ENCODE peak calls at places on chromosomes 12 and 14, in eight cellular contexts. D is neural progenitor cell, L is neuronal stem cell, F is mammary epithelial cell, O is IMR-90, W is fibroblast of lung, Z is PC-3, E is H9. Y is an unnamed sample.

GRCh38 chr12:6603095-6603567 is 4.0 kb downstream of the CHD4 start:
- DNase-seq in L (no peak), Z (no peak), E (peak), F (peak), D (peak), O (peak), W (peak), Y (peak)

GRCh38 chr14:21997300-21997699 is 323.7 kb upstream of the OR4E1 start:
- DNase-seq in D (peak), W (no peak), O (peak), F (peak), Z (peak), L (peak), E (peak), Y (peak)

GRCh38 chr12:126551882-126552281 is 1486.6 kb downstream of the AACS start:
- DNase-seq in F (no peak), Z (no peak), L (no peak), D (no peak), E (no peak), O (no peak), W (no peak), Y (no peak)

GRCh38 chr12:6039894-6040601 is 84.4 kb downstream of the VWF start:
- DNase-seq in Z (peak), W (peak), L (no peak), E (peak), F (peak), D (peak), O (peak), Y (peak)

GRCh38 chr12:111437816-111438454 is 32.2 kb downstream of the SH2B3 start:
- DNase-seq in Z (peak), L (no peak), F (peak), O (peak), E (no peak), D (no peak), W (peak), Y (peak)

GRCh38 chr12:106106129-106106566 is 32.6 kb downstream of the NUAK1 start:
- DNase-seq in F (no peak), O (no peak), L (no peak), W (no peak), E (no peak), Z (no peak), D (no peak), Y (no peak)

GRCh38 chr14:37669242-37669641 is 73.8 kb downstream of the TTC6 start:
- DNase-seq in D (no peak), W (no peak), E (no peak), L (no peak), F (no peak), Z (peak), O (no peak), Y (no peak)

GRCh38 chr12:5973461-5974115 is 28.5 kb upstream of the ANO2 start:
- DNase-seq in Z (no peak), D (no peak), W (no peak), F (no peak), O (no peak), L (no peak), E (no peak), Y (no peak)

GRCh38 chr12:107126688-107127481 is 33.5 kb upstream of the CRY1 start:
- DNase-seq in Z (peak), F (peak), L (no peak), D (no peak), E (no peak), O (peak), W (no peak), Y (peak)

GRCh38 chr14:94111276-94112095 is 950 bp downstream of the IFI27 start:
- DNase-seq in O (no peak), L (no peak), D (no peak), E (peak), F (no peak), Z (no peak), W (no peak), Y (no peak)

GRCh38 chr14:95834491-95834890 is 42.1 kb upstream of the TUNAR start:
- DNase-seq in D (no peak), Z (no peak), E (no peak), F (no peak), L (no peak), W (no peak), O (no peak), Y (no peak)

GRCh38 chr14:95830386-95830785 is 46.2 kb upstream of the TUNAR start:
- DNase-seq in E (no peak), Z (no peak), L (no peak), W (no peak), D (no peak), F (no peak), O (no peak), Y (no peak)

GRCh38 chr14:95831041-95831440 is 45.6 kb upstream of the TUNAR start:
- DNase-seq in E (no peak), D (no peak), Z (no peak), L (no peak), F (no peak), W (no peak), O (no peak), Y (no peak)

GRCh38 chr14:95833429-95833828 is 43.2 kb upstream of the TUNAR start:
- DNase-seq in L (no peak), Z (no peak), F (no peak), O (no peak), W (no peak), E (peak), D (peak), Y (no peak)

DNA sequence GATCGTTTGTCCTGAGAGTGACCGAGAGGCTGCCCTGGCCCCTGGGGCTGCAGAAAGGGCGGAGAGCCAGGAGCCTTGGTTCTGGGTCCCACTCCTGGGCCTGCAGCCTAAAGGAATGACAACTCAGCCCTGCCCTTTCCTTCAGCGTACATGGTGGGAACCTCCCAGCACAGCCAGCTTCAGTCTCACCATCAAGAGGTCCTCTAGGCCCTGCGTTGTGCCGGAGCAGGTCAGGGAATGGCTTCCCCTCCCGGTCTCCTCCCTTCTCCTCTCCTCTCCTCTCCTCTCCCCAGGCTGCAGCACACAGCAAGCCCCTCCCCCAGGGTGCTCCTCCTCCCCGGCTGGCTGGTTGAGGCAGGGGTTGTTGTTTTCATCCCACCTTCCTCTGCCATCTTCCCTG is 44.6 kb upstream of the TUNAR start:
- DNase-seq in F (no peak), D (no peak), Z (no peak), W (no peak), O (no peak), E (peak), L (no peak), Y (no peak)
- H2AFZ ChIP-seq in F (no peak), D (peak), Z (no peak), W (no peak), O (no peak), E (no peak), L (peak), Y (no peak)

DNA sequence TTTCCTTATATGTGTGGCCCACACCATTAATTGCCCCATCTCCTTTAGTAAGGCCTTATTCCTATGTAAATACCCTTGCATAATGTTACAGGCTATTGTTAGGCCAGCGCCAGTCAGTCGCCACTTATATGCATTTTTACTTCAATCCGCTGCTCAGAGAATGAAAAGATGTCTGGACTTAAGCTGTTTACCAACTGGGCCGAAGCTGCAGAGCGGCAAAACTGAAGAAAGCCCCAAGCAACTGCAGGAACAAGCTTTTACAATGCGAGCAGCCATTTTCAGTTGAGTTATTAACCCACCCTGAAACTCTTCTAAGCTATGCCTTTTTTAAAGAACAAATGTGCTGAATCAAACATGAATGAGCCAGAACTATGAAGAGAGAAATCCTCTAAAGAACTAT is 92.1 kb upstream of the OTX2 start:
- DNase-seq in Z (no peak), L (no peak), E (no peak), W (no peak), D (peak), O (no peak), F (no peak), Y (no peak)
- H2AFZ ChIP-seq in Z (no peak), L (no peak), E (no peak), W (no peak), D (peak), O (no peak), F (no peak), Y (no peak)

DNA sequence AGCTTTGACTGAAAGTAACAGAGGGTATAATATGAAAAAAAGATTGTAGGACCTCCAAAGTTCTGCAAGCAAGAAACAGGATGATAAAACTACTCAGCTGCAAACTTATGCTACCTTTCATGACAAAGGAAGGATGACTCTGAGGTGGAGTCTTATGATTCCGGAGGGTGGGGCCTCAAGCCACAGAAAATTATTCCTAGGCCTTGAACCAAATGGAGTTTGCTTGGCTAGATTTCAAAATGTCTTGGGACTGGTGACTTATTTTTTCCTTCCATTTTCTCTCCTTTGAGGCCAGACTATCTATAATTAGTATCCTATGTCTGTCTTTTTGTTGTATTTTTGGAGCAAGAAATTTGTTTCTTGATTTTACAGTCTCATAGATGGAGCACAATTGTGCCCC is 336.3 kb downstream of the LRIG3 start:
- DNase-seq in D (no peak), O (no peak), E (no peak), W (no peak), L (no peak), F (no peak), Z (no peak), Y (no peak)
- H2AFZ ChIP-seq in D (no peak), O (no peak), E (no peak), W (no peak), L (no peak), F (no peak), Z (no peak), Y (no peak)

GRCh38 chr12:19440916-19441315 is 1.6 kb downstream of the AEBP2 start:
- DNase-seq in O (peak), F (no peak), L (no peak), Z (no peak), W (peak), D (no peak), E (no peak), Y (no peak)
- H2AFZ ChIP-seq in O (no peak), F (peak), L (peak), Z (peak), W (no peak), D (no peak), E (no peak), Y (no peak)

GRCh38 chr14:67440513-67440912 is 28.5 kb upstream of the PLEK2 start:
- DNase-seq in F (no peak), O (no peak), W (no peak), L (no peak), Z (peak), E (no peak), D (no peak), Y (no peak)
- H2AFZ ChIP-seq in F (peak), O (no peak), W (no peak), L (no peak), Z (peak), E (no peak), D (no peak), Y (no peak)

DNA sequence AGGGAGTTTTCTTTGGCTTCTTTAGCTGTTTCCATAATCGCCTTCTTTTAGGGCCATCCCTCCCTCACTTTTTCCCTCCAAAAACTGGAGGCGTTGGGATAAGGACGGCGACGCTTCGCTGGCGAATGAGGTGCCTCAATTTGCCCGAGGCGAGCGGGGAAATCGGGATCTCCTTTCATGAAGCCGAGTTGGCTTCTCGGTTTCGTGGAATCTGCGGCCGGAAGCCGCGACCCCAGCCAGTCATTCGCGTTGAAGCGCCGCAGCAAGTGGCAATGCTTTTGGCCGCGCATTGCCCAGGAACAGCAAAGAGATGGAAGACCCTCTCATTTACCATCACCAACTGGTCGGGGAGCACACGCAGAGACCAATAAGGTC is 8.3 kb upstream of the SIX1 start:
- DNase-seq in Z (no peak), L (peak), E (peak), D (peak), F (no peak), W (no peak), O (no peak), Y (no peak)
- H2AFZ ChIP-seq in Z (peak), L (peak), E (peak), D (peak), F (peak), W (peak), O (peak), Y (peak)

DNA sequence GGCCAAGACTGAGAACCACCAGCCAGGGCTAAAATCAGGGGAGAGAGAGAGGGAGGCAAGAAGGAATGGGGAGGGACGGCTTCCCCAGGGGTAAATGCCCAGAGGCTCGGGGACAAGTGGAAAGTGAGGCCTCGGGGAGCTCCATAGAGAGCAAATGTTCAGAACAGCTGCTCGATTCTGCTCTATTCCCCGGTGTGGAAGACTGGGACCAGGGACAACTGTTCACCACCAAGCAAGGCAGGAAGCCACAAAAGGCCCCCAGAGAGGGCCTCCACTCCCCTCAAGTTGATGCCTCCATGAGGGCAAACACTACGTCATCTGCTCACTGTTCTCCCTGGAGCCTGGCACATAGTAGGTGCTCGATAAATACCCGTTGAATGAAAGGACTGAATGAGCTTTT is 53.5 kb downstream of the IRF2BPL start:
- DNase-seq in E (no peak), O (no peak), F (no peak), W (no peak), L (no peak), D (no peak), Z (no peak), Y (no peak)
- H2AFZ ChIP-seq in E (no peak), O (peak), F (no peak), W (no peak), L (peak), D (no peak), Z (no peak), Y (no peak)

Y was measured in endothelial cell of umbilical vein.